ENCODE peak calls at places on chromosome 12, in ten cellular contexts. Y is choroid plexus epithelial cell, O is AG10803, M is Calu3, D is fibroblast of mammary gland, X is coronary artery, P is GM20000, B is type B pancreatic cell, C is upper lobe of right lung, R is SK-N-SH. G is an unnamed sample.
A peak's percentile ranks its signal among the peaks of the same experiment; 100 is the strongest.

GRCh38 chr12:96258451-96258933 is 64.3 kb downstream of the ELK3 start:
- DNase-seq in R (no peak), D (peak; percentile 82), O (peak; percentile 84), M (no peak), X (no peak), C (no peak), B (no peak), P (no peak), Y (peak; percentile 95), G (no peak)

GRCh38 chr12:111598637-111599458 is at the start of gene ATXN2:
- DNase-seq in M (no peak), Y (peak; percentile 74), X (peak; percentile 76), R (peak; percentile 97), C (peak; percentile 88), B (peak; percentile 75), D (no peak), P (peak; percentile 96), O (peak; percentile 74), G (no peak)

GRCh38 chr12:98227162-98227561 is 288.2 kb upstream of the TMPO start:
- DNase-seq in O (peak; percentile 13), M (no peak), D (peak; percentile 36), P (no peak), R (peak; percentile 5), X (no peak), B (no peak), Y (peak; percentile 44), C (no peak), G (no peak)

GRCh38 chr12:57173089-57173488 is 25.7 kb upstream of the LRP1-AS start:
- DNase-seq in M (peak; percentile 45), B (no peak), P (peak; percentile 68), C (no peak), Y (no peak), O (no peak), D (no peak), X (no peak), R (peak; percentile 84), G (no peak)

GRCh38 chr12:105317453-105317852 is 13.0 kb upstream of the C12orf75 start:
- DNase-seq in O (peak; percentile 83), M (no peak), P (no peak), X (no peak), C (no peak), Y (no peak), B (no peak), D (peak; percentile 73), R (no peak), G (no peak)

GRCh38 chr12:113800201-113800600 is 165.9 kb downstream of the RBM19 start:
- DNase-seq in C (peak; percentile 32), D (no peak), R (no peak), O (no peak), Y (no peak), B (no peak), P (no peak), X (no peak), M (no peak), G (no peak)

GRCh38 chr12:132279184-132279889 is 50.1 kb downstream of the GALNT9 start:
- DNase-seq in O (no peak), D (no peak), P (no peak), M (no peak), Y (peak; percentile 85), C (no peak), X (no peak), R (peak; percentile 77), B (no peak), G (no peak)

GRCh38 chr12:3326156-3326849 is 164.7 kb upstream of the PRMT8 start:
- DNase-seq in P (no peak), O (no peak), C (no peak), R (no peak), X (no peak), Y (no peak), D (no peak), M (no peak), B (no peak), G (no peak)

GRCh38 chr12:18864900-18865561 is 127.1 kb downstream of the CAPZA3 start:
- DNase-seq in R (peak; percentile 0), O (peak; percentile 81), D (peak; percentile 93), B (no peak), Y (peak; percentile 62), X (no peak), P (no peak), M (peak; percentile 22), C (no peak), G (peak; percentile 37)

GRCh38 chr12:96106137-96106536 is 70.8 kb upstream of the LTA4H start:
- DNase-seq in P (no peak), M (no peak), R (no peak), X (no peak), Y (no peak), B (no peak), D (no peak), O (no peak), C (no peak), G (no peak)

GRCh38 chr12:53299101-53299453 is 418 bp upstream of the MYG1 start:
- DNase-seq in O (peak; percentile 48), R (no peak), M (peak; percentile 6), C (no peak), X (no peak), Y (peak; percentile 90), B (no peak), D (peak; percentile 91), P (no peak), G (no peak)

GRCh38 chr12:103742349-103742784 is 98.7 kb downstream of the NT5DC3 start:
- DNase-seq in B (no peak), O (peak; percentile 18), C (no peak), R (peak; percentile 28), M (peak; percentile 28), X (no peak), Y (peak; percentile 8), D (no peak), P (no peak), G (no peak)

GRCh38 chr12:104473374-104473983 is 16.7 kb downstream of the CHST11 start:
- DNase-seq in D (no peak), P (no peak), M (no peak), R (no peak), B (no peak), X (no peak), O (no peak), Y (no peak), C (no peak), G (no peak)

GRCh38 chr12:132161046-132161781 is 17.0 kb downstream of the NOC4L start:
- DNase-seq in X (no peak), M (no peak), B (no peak), P (no peak), Y (peak; percentile 86), O (peak; percentile 21), R (peak; percentile 51), D (peak; percentile 68), C (peak; percentile 36), G (no peak)

GRCh38 chr12:116244001-116244400 is 33.5 kb downstream of the MED13L start:
- DNase-seq in C (no peak), Y (peak; percentile 66), X (no peak), B (no peak), P (no peak), R (no peak), O (no peak), D (peak; percentile 27), M (peak; percentile 31), G (peak; percentile 57)

GRCh38 chr12:27220057-27220987 is 23.8 kb upstream of the STK38L start:
- DNase-seq in M (no peak), C (no peak), B (no peak), P (no peak), R (no peak), Y (peak; percentile 50), D (peak; percentile 36), O (peak; percentile 26), X (no peak), G (no peak)

GRCh38 chr12:107543841-107544240 is 141.8 kb upstream of the PWP1 start:
- DNase-seq in R (no peak), Y (no peak), X (no peak), P (no peak), B (no peak), C (no peak), M (no peak), D (no peak), O (no peak), G (no peak)
- TF ChIP-seq CTCF in R (no peak), Y (no peak), X (no peak), P (no peak), B (no peak), C (no peak), M (no peak), D (no peak), O (no peak), G (no peak)

DNA sequence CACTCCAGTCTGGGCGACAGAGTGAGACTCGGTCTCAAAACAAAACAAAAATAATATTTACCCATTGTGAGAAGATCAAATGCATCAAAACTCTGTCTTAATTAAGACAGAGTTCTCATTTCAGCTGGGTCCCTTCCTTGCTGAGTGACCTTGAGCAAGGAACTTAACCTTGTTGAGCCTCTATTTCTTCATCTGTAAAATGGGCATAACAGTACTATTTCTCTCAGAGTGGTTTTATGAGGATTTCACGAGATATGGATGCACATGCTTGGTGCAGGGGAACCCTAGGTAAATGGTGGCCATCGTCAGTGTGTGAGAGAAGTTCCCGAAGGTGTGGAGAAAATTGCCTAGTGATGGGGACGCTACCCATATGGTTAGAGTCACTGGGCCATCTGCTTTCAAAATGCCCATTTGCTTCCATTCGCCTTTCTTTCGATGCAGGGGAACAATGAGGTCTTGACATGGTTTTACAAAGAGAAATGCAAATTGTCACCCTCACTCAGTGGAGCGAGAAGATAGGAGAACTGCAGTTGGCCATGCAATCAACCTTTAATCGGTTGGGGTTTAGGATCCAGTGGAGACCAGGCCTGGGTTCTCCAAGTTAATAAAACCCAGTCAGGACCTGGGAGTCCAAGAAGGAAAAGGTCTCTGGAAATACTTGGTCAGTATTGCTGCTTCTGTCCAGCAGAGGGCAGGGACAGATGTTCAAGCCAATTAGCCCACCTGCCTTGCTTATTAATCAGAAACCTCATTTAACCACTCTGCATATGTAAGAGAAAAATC is 37.1 kb downstream of the CFAP251 start:
- DNase-seq in R (peak; percentile 41), P (no peak), M (peak; percentile 18), Y (peak; percentile 63), D (peak; percentile 51), C (no peak), O (peak; percentile 29), B (no peak), X (no peak), G (no peak)
- TF ChIP-seq CTCF in R (peak; percentile 62), P (peak; percentile 5), M (peak; percentile 74), Y (peak; percentile 80), D (peak; percentile 69), C (peak; percentile 57), O (peak; percentile 69), B (peak; percentile 68), X (no peak), G (peak; percentile 64)

GRCh38 chr12:122081697-122082221 is 3.2 kb downstream of the MLXIP start:
- DNase-seq in M (no peak), O (peak; percentile 80), B (no peak), R (no peak), Y (peak; percentile 79), C (peak; percentile 67), D (peak; percentile 82), X (no peak), P (peak; percentile 70), G (no peak)
- TF ChIP-seq CTCF in M (no peak), O (peak; percentile 15), B (no peak), R (no peak), Y (no peak), C (no peak), D (no peak), X (no peak), P (no peak), G (no peak)

DNA sequence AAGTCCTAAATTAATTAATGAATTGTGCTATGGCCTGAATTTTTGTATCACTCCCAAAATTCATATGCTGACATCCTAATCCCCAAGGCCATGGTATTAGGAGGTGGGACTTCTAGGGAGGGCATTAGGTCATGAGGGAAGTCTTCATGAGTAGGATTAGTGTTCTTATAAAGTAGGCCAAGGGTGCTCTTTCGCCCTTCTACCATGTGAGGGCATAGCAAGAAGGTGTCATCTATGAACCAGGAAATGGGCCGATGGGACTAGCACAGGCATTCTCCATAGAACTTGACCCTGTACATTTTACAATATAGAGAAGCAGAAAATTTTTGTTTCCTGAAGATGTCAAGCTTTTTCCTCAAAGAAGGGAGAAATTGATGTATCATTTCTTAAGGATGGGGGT is 12.5 kb downstream of the SYT10 start:
- DNase-seq in Y (no peak), B (no peak), O (no peak), R (no peak), D (peak; percentile 0), X (no peak), P (no peak), M (peak; percentile 50), C (no peak), G (no peak)
- TF ChIP-seq CTCF in Y (no peak), B (peak; percentile 40), O (no peak), R (peak; percentile 38), D (peak; percentile 1), X (no peak), P (no peak), M (peak; percentile 47), C (peak; percentile 5), G (no peak)